ENCODE peak calls at places on chromosomes 1 and 21, in six cellular contexts. S is effector memory CD4-positive, alpha-beta T cell; D is GM19239; P is right lobe of liver; J is HT-29; Y is heart right ventricle. F is an unnamed sample.

GRCh38 chr21:39136711-39137110 is 46.5 kb downstream of the PSMG1 start:
- DNase-seq in S (no peak), D (no peak), P (no peak), J (no peak), Y (no peak), F (no peak)

GRCh38 chr1:1759456-1760344 is 18.6 kb downstream of the NADK start:
- DNase-seq in S (no peak), D (no peak), P (peak), J (peak), Y (no peak), F (no peak)

GRCh38 chr1:22780696-22781095 is 70.1 kb downstream of the EPHB2 start:
- DNase-seq in S (no peak), D (peak), P (no peak), J (peak), Y (no peak), F (no peak)

GRCh38 chr1:33641099-33641830 is 168.8 kb downstream of the ZSCAN20 start:
- DNase-seq in S (no peak), D (no peak), P (no peak), J (peak), Y (no peak), F (peak)

GRCh38 chr1:64654519-64655341 is 90.1 kb upstream of the RAVER2 start:
- DNase-seq in S (no peak), D (no peak), P (no peak), J (no peak), Y (no peak), F (no peak)

GRCh38 chr21:14092834-14093560 is 117.8 kb downstream of the LIPI start:
- DNase-seq in S (no peak), D (no peak), P (no peak), J (no peak), Y (no peak), F (no peak)

GRCh38 chr1:81666586-81666985 is 134.1 kb upstream of the ADGRL2 start:
- DNase-seq in S (no peak), D (no peak), P (no peak), J (no peak), Y (no peak), F (no peak)

GRCh38 chr1:111471012-111471411 is 2.8 kb upstream of the C1orf162 start:
- DNase-seq in S (peak), D (no peak), P (no peak), J (no peak), Y (no peak), F (no peak)

GRCh38 chr1:92323473-92324453 is 24.9 kb downstream of the RPAP2 start:
- DNase-seq in S (no peak), D (no peak), P (no peak), J (no peak), Y (no peak), F (no peak)

GRCh38 chr1:204149635-204150565 is 1.9 kb downstream of the ETNK2 start:
- DNase-seq in S (no peak), D (no peak), P (peak), J (no peak), Y (no peak), F (no peak)

GRCh38 chr1:236038034-236038433 is 26.9 kb downstream of the NID1 start:
- DNase-seq in S (no peak), D (no peak), P (no peak), J (no peak), Y (no peak), F (no peak)